ENCODE peak calls at places on chromosomes 1 and 21, in nine cellular contexts. One of them, this sample, is unnamed.

GRCh38 chr1:90512441-90512840 is 204.7 kb downstream of the BARHL2 start:
- DNase-seq in CD8-positive, alpha-beta T cell: no peak
- DNase-seq in type B pancreatic cell: no peak
- DNase-seq in A549: no peak
- DNase-seq in AG10803: no peak
- DNase-seq in dorsolateral prefrontal cortex: no peak
- DNase-seq in endothelial cell of umbilical vein: no peak
- DNase-seq in fibroblast of mammary gland: no peak
- DNase-seq in fibroblast of villous mesenchyme: no peak
- DNase-seq in this sample: no peak

GRCh38 chr1:179043266-179043665 is 17.6 kb downstream of the FAM20B start:
- DNase-seq in endothelial cell of umbilical vein: no peak
- DNase-seq in dorsolateral prefrontal cortex: no peak
- DNase-seq in A549: no peak
- DNase-seq in type B pancreatic cell: no peak
- DNase-seq in fibroblast of mammary gland: no peak
- DNase-seq in CD8-positive, alpha-beta T cell: no peak
- DNase-seq in AG10803: no peak
- DNase-seq in fibroblast of villous mesenchyme: no peak
- DNase-seq in this sample: no peak

GRCh38 chr1:178241837-178242236 is 147.9 kb downstream of the RASAL2 start:
- DNase-seq in endothelial cell of umbilical vein: no peak
- DNase-seq in fibroblast of villous mesenchyme: no peak
- DNase-seq in fibroblast of mammary gland: no peak
- DNase-seq in dorsolateral prefrontal cortex: no peak
- DNase-seq in type B pancreatic cell: no peak
- DNase-seq in AG10803: no peak
- DNase-seq in A549: no peak
- DNase-seq in CD8-positive, alpha-beta T cell: no peak
- DNase-seq in this sample: no peak

GRCh38 chr1:156001021-156001681 is 19.6 kb downstream of the SSR2 start:
- DNase-seq in fibroblast of villous mesenchyme: no peak
- DNase-seq in fibroblast of mammary gland: no peak
- DNase-seq in A549: no peak
- DNase-seq in CD8-positive, alpha-beta T cell: no peak
- DNase-seq in AG10803: no peak
- DNase-seq in endothelial cell of umbilical vein: no peak
- DNase-seq in dorsolateral prefrontal cortex: no peak
- DNase-seq in type B pancreatic cell: no peak
- DNase-seq in this sample: no peak

GRCh38 chr1:213585959-213586608 is 401.7 kb upstream of the PROX1 start:
- DNase-seq in dorsolateral prefrontal cortex: no peak
- DNase-seq in CD8-positive, alpha-beta T cell: no peak
- DNase-seq in A549: no peak
- DNase-seq in type B pancreatic cell: no peak
- DNase-seq in AG10803: no peak
- DNase-seq in fibroblast of mammary gland: no peak
- DNase-seq in endothelial cell of umbilical vein: no peak
- DNase-seq in fibroblast of villous mesenchyme: no peak
- DNase-seq in this sample: no peak

GRCh38 chr1:10146391-10146790 is 64.0 kb upstream of the KIF1B start:
- DNase-seq in A549: no peak
- DNase-seq in fibroblast of villous mesenchyme: no peak
- DNase-seq in endothelial cell of umbilical vein: no peak
- DNase-seq in dorsolateral prefrontal cortex: no peak
- DNase-seq in type B pancreatic cell: no peak
- DNase-seq in AG10803: no peak
- DNase-seq in CD8-positive, alpha-beta T cell: no peak
- DNase-seq in fibroblast of mammary gland: no peak
- DNase-seq in this sample: no peak

GRCh38 chr1:109312978-109313775 is 6.4 kb upstream of the MYBPHL start:
- DNase-seq in AG10803: peak; percentile 32
- DNase-seq in fibroblast of villous mesenchyme: no peak
- DNase-seq in fibroblast of mammary gland: peak; percentile 34
- DNase-seq in A549: no peak
- DNase-seq in CD8-positive, alpha-beta T cell: no peak
- DNase-seq in dorsolateral prefrontal cortex: peak; percentile 87
- DNase-seq in type B pancreatic cell: no peak
- DNase-seq in endothelial cell of umbilical vein: no peak
- DNase-seq in this sample: no peak

GRCh38 chr21:28396421-28396820 is 596.3 kb downstream of the LTN1 start:
- DNase-seq in fibroblast of mammary gland: no peak
- DNase-seq in AG10803: no peak
- DNase-seq in A549: no peak
- DNase-seq in fibroblast of villous mesenchyme: no peak
- DNase-seq in CD8-positive, alpha-beta T cell: no peak
- DNase-seq in type B pancreatic cell: no peak
- DNase-seq in endothelial cell of umbilical vein: no peak
- DNase-seq in dorsolateral prefrontal cortex: no peak
- DNase-seq in this sample: no peak

GRCh38 chr1:156407344-156407743 is 38.3 kb downstream of the RHBG start:
- DNase-seq in A549: no peak
- DNase-seq in endothelial cell of umbilical vein: no peak
- DNase-seq in type B pancreatic cell: no peak
- DNase-seq in CD8-positive, alpha-beta T cell: no peak
- DNase-seq in fibroblast of villous mesenchyme: no peak
- DNase-seq in dorsolateral prefrontal cortex: peak; percentile 85
- DNase-seq in AG10803: no peak
- DNase-seq in fibroblast of mammary gland: no peak
- DNase-seq in this sample: no peak

GRCh38 chr1:201648066-201648910 is 109.4 kb downstream of the NAV1 start:
- DNase-seq in dorsolateral prefrontal cortex: peak; percentile 62
- DNase-seq in fibroblast of villous mesenchyme: peak; percentile 76
- DNase-seq in fibroblast of mammary gland: peak; percentile 79
- DNase-seq in endothelial cell of umbilical vein: peak; percentile 56
- DNase-seq in type B pancreatic cell: no peak
- DNase-seq in AG10803: peak; percentile 79
- DNase-seq in A549: peak; percentile 64
- DNase-seq in CD8-positive, alpha-beta T cell: no peak
- DNase-seq in this sample: no peak

GRCh38 chr1:1946540-1946939 is 27.5 kb upstream of the TMEM52 start:
- DNase-seq in type B pancreatic cell: no peak
- DNase-seq in endothelial cell of umbilical vein: no peak
- DNase-seq in fibroblast of mammary gland: peak; percentile 3
- DNase-seq in A549: no peak
- DNase-seq in CD8-positive, alpha-beta T cell: no peak
- DNase-seq in AG10803: peak; percentile 27
- DNase-seq in fibroblast of villous mesenchyme: peak; percentile 47
- DNase-seq in dorsolateral prefrontal cortex: no peak
- DNase-seq in this sample: no peak

GRCh38 chr1:185317034-185317885 is at the start of gene IVNS1ABP:
- DNase-seq in fibroblast of mammary gland: peak; percentile 83
- DNase-seq in CD8-positive, alpha-beta T cell: peak; percentile 94
- DNase-seq in A549: peak; percentile 89
- DNase-seq in fibroblast of villous mesenchyme: peak; percentile 91
- DNase-seq in dorsolateral prefrontal cortex: peak; percentile 95
- DNase-seq in type B pancreatic cell: peak; percentile 92
- DNase-seq in endothelial cell of umbilical vein: peak; percentile 96
- DNase-seq in AG10803: peak; percentile 93
- DNase-seq in this sample: peak; percentile 77

GRCh38 chr1:185314416-185314815 is 2.6 kb downstream of the IVNS1ABP start:
- DNase-seq in fibroblast of mammary gland: no peak
- DNase-seq in A549: no peak
- DNase-seq in endothelial cell of umbilical vein: peak; percentile 41
- DNase-seq in AG10803: no peak
- DNase-seq in type B pancreatic cell: no peak
- DNase-seq in CD8-positive, alpha-beta T cell: no peak
- DNase-seq in dorsolateral prefrontal cortex: no peak
- DNase-seq in fibroblast of villous mesenchyme: no peak
- DNase-seq in this sample: no peak

GRCh38 chr1:185315364-185316108 is 1.5 kb downstream of the IVNS1ABP start:
- DNase-seq in dorsolateral prefrontal cortex: no peak
- DNase-seq in CD8-positive, alpha-beta T cell: no peak
- DNase-seq in AG10803: no peak
- DNase-seq in fibroblast of mammary gland: no peak
- DNase-seq in type B pancreatic cell: no peak
- DNase-seq in A549: no peak
- DNase-seq in endothelial cell of umbilical vein: no peak
- DNase-seq in fibroblast of villous mesenchyme: no peak
- DNase-seq in this sample: no peak

GRCh38 chr1:185317886-185318310 is 855 bp upstream of the IVNS1ABP start:
- DNase-seq in dorsolateral prefrontal cortex: peak; percentile 46
- DNase-seq in fibroblast of villous mesenchyme: peak; percentile 20
- DNase-seq in CD8-positive, alpha-beta T cell: peak; percentile 75
- DNase-seq in AG10803: peak; percentile 27
- DNase-seq in type B pancreatic cell: no peak
- DNase-seq in A549: peak; percentile 15
- DNase-seq in fibroblast of mammary gland: no peak
- DNase-seq in endothelial cell of umbilical vein: no peak
- DNase-seq in this sample: no peak

GRCh38 chr1:185316163-185317033 is 645 bp downstream of the IVNS1ABP start:
- DNase-seq in AG10803: peak; percentile 93
- DNase-seq in type B pancreatic cell: peak; percentile 91
- DNase-seq in fibroblast of mammary gland: peak; percentile 84
- DNase-seq in A549: peak; percentile 58
- DNase-seq in fibroblast of villous mesenchyme: peak; percentile 93
- DNase-seq in endothelial cell of umbilical vein: peak; percentile 88
- DNase-seq in dorsolateral prefrontal cortex: peak; percentile 98
- DNase-seq in CD8-positive, alpha-beta T cell: peak; percentile 89
- DNase-seq in this sample: peak; percentile 94
- TF ChIP-seq CTCF in AG10803: no peak
- TF ChIP-seq CTCF in type B pancreatic cell: no peak
- TF ChIP-seq CTCF in fibroblast of mammary gland: no peak
- TF ChIP-seq CTCF in A549: no peak
- TF ChIP-seq CTCF in fibroblast of villous mesenchyme: no peak
- TF ChIP-seq CTCF in endothelial cell of umbilical vein: no peak
- TF ChIP-seq CTCF in dorsolateral prefrontal cortex: no peak
- TF ChIP-seq CTCF in CD8-positive, alpha-beta T cell: no peak
- TF ChIP-seq CTCF in this sample: no peak

GRCh38 chr1:41496080-41497055 is 11.9 kb upstream of the EDN2 start:
- DNase-seq in dorsolateral prefrontal cortex: peak; percentile 80
- DNase-seq in fibroblast of villous mesenchyme: peak; percentile 87
- DNase-seq in CD8-positive, alpha-beta T cell: no peak
- DNase-seq in AG10803: peak; percentile 90
- DNase-seq in A549: no peak
- DNase-seq in type B pancreatic cell: peak; percentile 90
- DNase-seq in endothelial cell of umbilical vein: peak; percentile 60
- DNase-seq in fibroblast of mammary gland: peak; percentile 76
- DNase-seq in this sample: peak; percentile 63

GRCh38 chr1:41494351-41495170 is 10.1 kb upstream of the EDN2 start:
- DNase-seq in endothelial cell of umbilical vein: no peak
- DNase-seq in AG10803: no peak
- DNase-seq in fibroblast of mammary gland: no peak
- DNase-seq in fibroblast of villous mesenchyme: no peak
- DNase-seq in A549: no peak
- DNase-seq in dorsolateral prefrontal cortex: no peak
- DNase-seq in type B pancreatic cell: no peak
- DNase-seq in CD8-positive, alpha-beta T cell: no peak
- DNase-seq in this sample: no peak

GRCh38 chr1:41497056-41497440 is 12.6 kb upstream of the EDN2 start:
- DNase-seq in fibroblast of mammary gland: no peak
- DNase-seq in fibroblast of villous mesenchyme: no peak
- DNase-seq in A549: no peak
- DNase-seq in AG10803: no peak
- DNase-seq in dorsolateral prefrontal cortex: no peak
- DNase-seq in CD8-positive, alpha-beta T cell: no peak
- DNase-seq in endothelial cell of umbilical vein: no peak
- DNase-seq in type B pancreatic cell: no peak
- DNase-seq in this sample: no peak

GRCh38 chr1:41493626-41494350 is 9.3 kb upstream of the EDN2 start:
- DNase-seq in type B pancreatic cell: no peak
- DNase-seq in CD8-positive, alpha-beta T cell: no peak
- DNase-seq in fibroblast of villous mesenchyme: no peak
- DNase-seq in dorsolateral prefrontal cortex: no peak
- DNase-seq in fibroblast of mammary gland: no peak
- DNase-seq in A549: no peak
- DNase-seq in AG10803: no peak
- DNase-seq in endothelial cell of umbilical vein: no peak
- DNase-seq in this sample: no peak

GRCh38 chr1:41495171-41495948 is 10.9 kb upstream of the EDN2 start:
- DNase-seq in AG10803: no peak
- DNase-seq in dorsolateral prefrontal cortex: no peak
- DNase-seq in CD8-positive, alpha-beta T cell: no peak
- DNase-seq in endothelial cell of umbilical vein: peak; percentile 45
- DNase-seq in fibroblast of mammary gland: no peak
- DNase-seq in type B pancreatic cell: no peak
- DNase-seq in A549: no peak
- DNase-seq in fibroblast of villous mesenchyme: peak; percentile 48
- DNase-seq in this sample: no peak
- TF ChIP-seq CTCF in AG10803: peak; percentile 28
- TF ChIP-seq CTCF in dorsolateral prefrontal cortex: peak; percentile 37
- TF ChIP-seq CTCF in CD8-positive, alpha-beta T cell: no peak
- TF ChIP-seq CTCF in endothelial cell of umbilical vein: no peak
- TF ChIP-seq CTCF in fibroblast of mammary gland: peak; percentile 12
- TF ChIP-seq CTCF in type B pancreatic cell: peak; percentile 42
- TF ChIP-seq CTCF in A549: no peak
- TF ChIP-seq CTCF in fibroblast of villous mesenchyme: peak; percentile 37
- TF ChIP-seq CTCF in this sample: no peak

DNA sequence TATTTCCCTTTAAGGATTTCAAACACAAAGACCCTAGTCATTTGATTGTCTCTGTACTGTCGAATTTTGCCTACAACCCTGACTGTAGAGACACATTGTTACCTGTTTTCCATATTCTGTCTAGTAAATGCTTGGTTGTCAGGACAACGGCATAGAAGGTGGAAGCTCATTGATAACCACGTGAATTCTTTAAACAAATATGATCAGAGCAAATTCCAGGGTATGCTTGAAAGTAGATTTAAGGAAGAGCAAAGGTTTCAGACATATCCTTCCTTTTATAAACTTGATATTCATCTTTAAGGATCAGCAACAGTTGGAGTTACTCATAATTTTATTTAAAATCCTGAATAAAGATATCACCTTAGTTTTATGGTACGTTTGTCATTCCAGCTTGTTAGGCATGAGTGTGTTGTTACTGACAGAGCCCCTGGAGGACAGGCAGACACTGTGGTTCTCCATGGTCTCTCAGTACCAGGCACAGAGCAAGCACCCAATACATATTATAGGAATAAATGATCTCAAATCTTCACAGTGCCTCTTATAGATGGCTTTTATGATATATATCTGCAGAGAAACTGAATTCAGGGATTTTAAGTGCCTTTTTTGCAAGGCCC is 203.2 kb downstream of the FGGY start:
- DNase-seq in fibroblast of mammary gland: no peak
- DNase-seq in AG10803: no peak
- DNase-seq in A549: no peak
- DNase-seq in dorsolateral prefrontal cortex: no peak
- DNase-seq in endothelial cell of umbilical vein: peak; percentile 10
- DNase-seq in CD8-positive, alpha-beta T cell: no peak
- DNase-seq in fibroblast of villous mesenchyme: no peak
- DNase-seq in type B pancreatic cell: no peak
- DNase-seq in this sample: no peak
- TF ChIP-seq CTCF in fibroblast of mammary gland: no peak
- TF ChIP-seq CTCF in AG10803: no peak
- TF ChIP-seq CTCF in A549: no peak
- TF ChIP-seq CTCF in dorsolateral prefrontal cortex: no peak
- TF ChIP-seq CTCF in endothelial cell of umbilical vein: no peak
- TF ChIP-seq CTCF in CD8-positive, alpha-beta T cell: no peak
- TF ChIP-seq CTCF in fibroblast of villous mesenchyme: no peak
- TF ChIP-seq CTCF in type B pancreatic cell: no peak
- TF ChIP-seq CTCF in this sample: no peak

DNA sequence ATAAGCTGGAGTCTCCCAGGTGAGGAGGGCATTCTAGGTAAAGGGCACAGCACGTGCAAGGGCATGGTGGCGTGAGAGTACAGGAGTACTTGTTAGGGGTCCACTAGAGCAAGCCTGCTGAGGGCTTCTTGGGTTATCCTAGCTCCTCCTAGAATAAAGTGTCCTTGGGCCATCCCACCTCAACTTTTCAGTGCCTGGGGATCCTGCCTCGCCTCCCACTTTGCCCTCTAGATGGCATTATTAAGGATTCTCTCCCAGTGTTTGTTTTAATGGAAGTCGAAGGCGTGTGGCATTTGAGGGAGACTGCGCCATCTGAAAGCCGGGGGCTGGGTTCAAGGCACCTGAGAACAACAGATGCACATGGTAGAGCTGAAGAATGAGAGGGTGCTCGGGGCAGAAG is 74.5 kb upstream of the SELENON start:
- DNase-seq in dorsolateral prefrontal cortex: peak; percentile 20
- DNase-seq in AG10803: no peak
- DNase-seq in A549: no peak
- DNase-seq in type B pancreatic cell: no peak
- DNase-seq in CD8-positive, alpha-beta T cell: no peak
- DNase-seq in fibroblast of villous mesenchyme: no peak
- DNase-seq in endothelial cell of umbilical vein: no peak
- DNase-seq in fibroblast of mammary gland: no peak
- DNase-seq in this sample: no peak
- TF ChIP-seq CTCF in dorsolateral prefrontal cortex: no peak
- TF ChIP-seq CTCF in AG10803: no peak
- TF ChIP-seq CTCF in A549: peak; percentile 8
- TF ChIP-seq CTCF in type B pancreatic cell: no peak
- TF ChIP-seq CTCF in CD8-positive, alpha-beta T cell: no peak
- TF ChIP-seq CTCF in fibroblast of villous mesenchyme: no peak
- TF ChIP-seq CTCF in endothelial cell of umbilical vein: no peak
- TF ChIP-seq CTCF in fibroblast of mammary gland: no peak
- TF ChIP-seq CTCF in this sample: no peak